ENCODE peak calls at places on chromosomes 11 and 22, in five cellular contexts. One of them, this sample, is unnamed.

GRCh38 chr22:38943181-38943580 is 14.2 kb upstream of the APOBEC3A start:
- DNase-seq in lower leg skin: no peak
- DNase-seq in AG04449: no peak
- DNase-seq in CD8-positive, alpha-beta T cell: no peak
- DNase-seq in endothelial cell: no peak
- DNase-seq in this sample: no peak

GRCh38 chr11:66834943-66835342 is 8.3 kb upstream of the RCE1 start:
- DNase-seq in lower leg skin: no peak
- DNase-seq in AG04449: no peak
- DNase-seq in CD8-positive, alpha-beta T cell: no peak
- DNase-seq in endothelial cell: no peak
- DNase-seq in this sample: no peak

GRCh38 chr11:120652705-120653335 is 141.3 kb downstream of the GRIK4 start:
- DNase-seq in lower leg skin: no peak
- DNase-seq in AG04449: no peak
- DNase-seq in CD8-positive, alpha-beta T cell: no peak
- DNase-seq in endothelial cell: no peak
- DNase-seq in this sample: no peak

GRCh38 chr11:128777369-128778011 is 83.6 kb downstream of the FLI1 start:
- DNase-seq in lower leg skin: no peak
- DNase-seq in AG04449: no peak
- DNase-seq in CD8-positive, alpha-beta T cell: no peak
- DNase-seq in endothelial cell: no peak
- DNase-seq in this sample: no peak

GRCh38 chr22:43706151-43706550 is 106.0 kb downstream of the EFCAB6 start:
- DNase-seq in lower leg skin: no peak
- DNase-seq in AG04449: no peak
- DNase-seq in CD8-positive, alpha-beta T cell: no peak
- DNase-seq in endothelial cell: no peak
- DNase-seq in this sample: no peak

GRCh38 chr11:85752201-85752889 is 58.6 kb downstream of the SYTL2 start:
- DNase-seq in lower leg skin: no peak
- DNase-seq in AG04449: no peak
- DNase-seq in CD8-positive, alpha-beta T cell: no peak
- DNase-seq in endothelial cell: no peak
- DNase-seq in this sample: no peak

GRCh38 chr22:37175414-37176144 is 12.5 kb downstream of the C1QTNF6 start:
- DNase-seq in lower leg skin: no peak
- DNase-seq in AG04449: no peak
- DNase-seq in CD8-positive, alpha-beta T cell: no peak
- DNase-seq in endothelial cell: no peak
- DNase-seq in this sample: no peak

GRCh38 chr22:49264696-49265095 is 563.0 kb downstream of the BRD1 start:
- DNase-seq in lower leg skin: no peak
- DNase-seq in AG04449: no peak
- DNase-seq in CD8-positive, alpha-beta T cell: no peak
- DNase-seq in endothelial cell: no peak
- DNase-seq in this sample: no peak

GRCh38 chr22:27459955-27460354 is 341.6 kb downstream of the MN1 start:
- DNase-seq in lower leg skin: no peak
- DNase-seq in AG04449: no peak
- DNase-seq in CD8-positive, alpha-beta T cell: no peak
- DNase-seq in endothelial cell: no peak
- DNase-seq in this sample: no peak

GRCh38 chr22:47727656-47728055 is 965.2 kb downstream of the TBC1D22A start:
- DNase-seq in lower leg skin: no peak
- DNase-seq in AG04449: no peak
- DNase-seq in CD8-positive, alpha-beta T cell: no peak
- DNase-seq in endothelial cell: no peak
- DNase-seq in this sample: no peak

GRCh38 chr22:45972868-45973212 is 4.1 kb downstream of the WNT7B start:
- DNase-seq in lower leg skin: no peak
- DNase-seq in AG04449: no peak
- DNase-seq in CD8-positive, alpha-beta T cell: no peak
- DNase-seq in endothelial cell: no peak
- DNase-seq in this sample: no peak

GRCh38 chr11:83241291-83241946 is 44.7 kb downstream of the CCDC90B start:
- DNase-seq in lower leg skin: peak; percentile 22
- DNase-seq in AG04449: no peak
- DNase-seq in CD8-positive, alpha-beta T cell: no peak
- DNase-seq in endothelial cell: peak; percentile 64
- DNase-seq in this sample: no peak

GRCh38 chr22:39463931-39464390 is 7.1 kb downstream of the MGAT3 start:
- DNase-seq in lower leg skin: no peak
- DNase-seq in AG04449: no peak
- DNase-seq in CD8-positive, alpha-beta T cell: no peak
- DNase-seq in endothelial cell: no peak
- DNase-seq in this sample: no peak

GRCh38 chr11:20159680-20160381 is 444 bp downstream of the DBX1 start:
- DNase-seq in lower leg skin: no peak
- DNase-seq in AG04449: no peak
- DNase-seq in CD8-positive, alpha-beta T cell: no peak
- DNase-seq in endothelial cell: no peak
- DNase-seq in this sample: no peak

GRCh38 chr11:79054636-79055035 is 386.2 kb downstream of the TENM4 start:
- DNase-seq in lower leg skin: no peak
- DNase-seq in AG04449: no peak
- DNase-seq in CD8-positive, alpha-beta T cell: no peak
- DNase-seq in endothelial cell: no peak
- DNase-seq in this sample: no peak

GRCh38 chr11:74720596-74721478 is 10.4 kb downstream of the CHRDL2 start:
- DNase-seq in lower leg skin: no peak
- DNase-seq in AG04449: no peak
- DNase-seq in CD8-positive, alpha-beta T cell: no peak
- DNase-seq in endothelial cell: no peak
- DNase-seq in this sample: no peak

GRCh38 chr11:111407652-111408051 is 28.6 kb upstream of the POU2AF1 start:
- DNase-seq in lower leg skin: no peak
- DNase-seq in AG04449: no peak
- DNase-seq in CD8-positive, alpha-beta T cell: no peak
- DNase-seq in endothelial cell: no peak
- DNase-seq in this sample: no peak

GRCh38 chr11:31819533-31820437 is 8.7 kb upstream of the PAX6 start:
- DNase-seq in lower leg skin: no peak
- DNase-seq in AG04449: no peak
- DNase-seq in CD8-positive, alpha-beta T cell: no peak
- DNase-seq in endothelial cell: peak; percentile 24
- DNase-seq in this sample: no peak

DNA sequence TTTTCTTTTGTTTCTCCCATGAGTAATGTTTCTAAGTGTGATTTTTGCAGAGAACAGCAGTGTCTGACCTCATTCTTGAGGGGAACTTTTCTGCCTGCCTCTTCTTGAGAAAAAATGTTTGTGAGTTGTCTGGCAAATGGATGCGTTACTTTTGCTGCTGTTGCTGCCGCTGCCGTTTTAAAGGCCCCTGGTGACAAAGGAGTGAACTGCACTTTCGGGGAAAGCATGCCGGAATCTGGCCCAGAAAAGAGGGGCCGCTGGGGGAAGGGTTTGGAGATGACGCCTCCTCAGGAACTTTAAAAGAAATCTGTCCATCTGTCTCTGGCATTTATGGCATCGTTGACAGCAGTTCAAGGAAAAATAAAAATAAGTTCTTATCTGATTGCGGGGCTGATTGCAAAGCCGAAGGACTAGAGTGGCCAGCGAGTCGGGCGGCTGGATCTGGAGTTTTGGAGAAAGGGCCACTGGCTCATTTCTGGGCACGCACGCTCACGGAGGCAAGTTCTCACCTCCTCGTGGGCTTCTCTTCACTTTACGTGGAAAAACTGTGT is 16.5 kb downstream of the ZBTB16 start:
- DNase-seq in lower leg skin: no peak
- DNase-seq in AG04449: no peak
- DNase-seq in CD8-positive, alpha-beta T cell: no peak
- DNase-seq in endothelial cell: peak; percentile 66
- DNase-seq in this sample: no peak
- TF ChIP-seq CTCF in lower leg skin: no peak
- TF ChIP-seq CTCF in AG04449: peak; percentile 51
- TF ChIP-seq CTCF in CD8-positive, alpha-beta T cell: peak; percentile 56
- TF ChIP-seq CTCF in endothelial cell: peak; percentile 78
- TF ChIP-seq CTCF in this sample: peak; percentile 76

DNA sequence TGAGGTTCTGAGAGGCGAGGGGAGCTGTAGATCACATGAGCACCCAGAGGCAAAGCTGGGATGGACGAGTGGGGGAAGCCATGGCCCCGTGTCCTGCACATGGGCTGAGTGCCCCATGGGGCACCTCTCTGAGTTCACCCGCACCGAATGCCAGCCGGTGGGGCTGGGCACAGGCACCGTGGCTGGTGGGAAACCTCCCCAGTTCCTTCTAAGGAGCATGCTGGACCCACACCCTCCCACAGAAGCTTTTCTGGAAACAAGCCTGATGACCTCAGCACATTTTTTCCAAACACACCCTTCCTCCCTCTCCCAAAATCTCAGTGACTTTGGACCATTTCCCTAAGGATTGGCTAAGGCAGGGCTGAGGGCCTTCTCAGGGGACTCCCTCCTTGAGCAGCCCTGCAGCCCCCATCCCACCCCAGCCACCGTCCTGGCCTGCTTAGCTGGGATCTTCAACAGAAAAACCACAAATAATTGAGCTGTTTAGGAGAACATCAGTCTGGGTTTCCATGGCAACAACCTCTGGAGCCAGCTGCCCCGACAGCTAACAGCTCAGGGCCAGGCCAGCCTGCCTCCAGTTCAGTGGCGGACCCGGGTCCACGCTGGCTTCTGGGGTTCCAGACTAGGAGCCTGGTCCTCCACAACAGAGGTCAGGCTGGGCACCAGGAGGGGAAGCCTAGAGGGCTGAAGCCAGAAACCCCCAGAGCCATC is 18.1 kb upstream of the LINC01488 start:
- DNase-seq in lower leg skin: no peak
- DNase-seq in AG04449: no peak
- DNase-seq in CD8-positive, alpha-beta T cell: no peak
- DNase-seq in endothelial cell: no peak
- DNase-seq in this sample: no peak
- TF ChIP-seq CTCF in lower leg skin: no peak
- TF ChIP-seq CTCF in AG04449: no peak
- TF ChIP-seq CTCF in CD8-positive, alpha-beta T cell: no peak
- TF ChIP-seq CTCF in endothelial cell: no peak
- TF ChIP-seq CTCF in this sample: no peak

DNA sequence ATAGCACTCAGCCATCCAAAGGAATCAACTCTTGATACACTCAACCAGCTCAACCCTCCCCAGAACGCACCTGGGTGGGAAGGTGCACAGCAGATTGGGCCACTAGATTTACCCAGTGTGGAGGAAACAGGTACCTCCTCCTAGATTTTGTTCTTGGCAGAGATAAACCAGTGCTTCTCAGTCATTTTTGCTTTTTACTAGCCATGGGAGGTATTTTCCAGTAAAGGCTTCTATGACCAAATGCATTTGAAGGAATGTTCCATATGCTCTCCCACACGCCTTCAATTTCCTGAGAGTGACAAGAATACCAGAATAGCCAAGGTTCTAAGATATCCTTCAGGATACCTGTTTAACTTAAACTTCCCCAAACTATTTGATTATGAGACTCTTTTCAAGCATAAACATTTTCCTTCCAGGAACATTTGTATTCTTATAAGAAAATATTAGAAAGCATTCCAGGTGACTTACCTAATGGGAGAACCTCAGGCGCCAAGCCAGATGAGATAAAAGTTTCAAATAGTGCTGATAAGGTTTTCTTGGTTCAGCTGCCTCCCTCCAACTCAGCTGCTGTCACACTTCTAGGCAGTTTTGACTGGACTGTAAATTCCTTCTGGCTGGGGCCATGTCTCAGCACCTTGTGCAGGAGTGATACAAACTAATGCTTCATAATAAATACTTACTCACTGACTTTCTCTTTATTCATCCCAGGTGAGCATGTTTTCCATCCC is 130.9 kb downstream of the MED15 start:
- DNase-seq in lower leg skin: no peak
- DNase-seq in AG04449: no peak
- DNase-seq in CD8-positive, alpha-beta T cell: no peak
- DNase-seq in endothelial cell: no peak
- DNase-seq in this sample: no peak
- TF ChIP-seq CTCF in lower leg skin: no peak
- TF ChIP-seq CTCF in AG04449: no peak
- TF ChIP-seq CTCF in CD8-positive, alpha-beta T cell: no peak
- TF ChIP-seq CTCF in endothelial cell: no peak
- TF ChIP-seq CTCF in this sample: no peak

GRCh38 chr11:7536102-7536501 is 22.3 kb downstream of the PPFIBP2 start:
- DNase-seq in lower leg skin: no peak
- DNase-seq in AG04449: no peak
- DNase-seq in CD8-positive, alpha-beta T cell: no peak
- DNase-seq in endothelial cell: peak; percentile 22
- DNase-seq in this sample: no peak
- TF ChIP-seq CTCF in lower leg skin: no peak
- TF ChIP-seq CTCF in AG04449: no peak
- TF ChIP-seq CTCF in CD8-positive, alpha-beta T cell: peak; percentile 13
- TF ChIP-seq CTCF in endothelial cell: no peak
- TF ChIP-seq CTCF in this sample: no peak

This sample was measured in mesothelial cell of epicardium.